ENCODE peak calls at places on chromosomes 2 and 18, in ten cellular contexts. P is activated T-helper 1 cell treated with anti-CD3 and anti-CD28 coated beads, Interleukin-2, amount 50 U/mL, for 16 hours; C is caudate nucleus; B is pancreas; T is GM20000; L is OCI-LY7; Z is T47D; H is H54; Y is GM18507; M is NCI-H1417. G is an unnamed sample.

GRCh38 chr2:240960963-240961876 is 37.2 kb upstream of the SNED1 start:
- DNase-seq in P (no peak), C (no peak), B (no peak), T (no peak), L (no peak), Z (no peak), H (no peak), Y (no peak), M (no peak), G (no peak)

GRCh38 chr18:28961669-28962228 is 784.8 kb upstream of the CDH2 start:
- DNase-seq in P (no peak), C (no peak), B (no peak), T (no peak), L (peak), Z (no peak), H (no peak), Y (no peak), M (peak), G (peak)

GRCh38 chr2:225091336-225091735 is 49.1 kb upstream of the DOCK10 start:
- DNase-seq in P (no peak), C (no peak), B (no peak), T (no peak), L (no peak), Z (no peak), H (peak), Y (no peak), M (no peak), G (no peak)

GRCh38 chr2:86219896-86220295 is 20.6 kb downstream of the MRPL35 start:
- DNase-seq in P (no peak), C (no peak), B (no peak), T (no peak), L (no peak), Z (no peak), H (no peak), Y (no peak), M (no peak), G (no peak)

GRCh38 chr2:54850171-54851122 is 127.0 kb downstream of the EML6 start:
- DNase-seq in P (no peak), C (no peak), B (no peak), T (no peak), L (no peak), Z (no peak), H (no peak), Y (no peak), M (no peak), G (no peak)

GRCh38 chr2:1140389-1141003 is 189.8 kb downstream of the SNTG2 start:
- DNase-seq in P (no peak), C (no peak), B (peak), T (peak), L (peak), Z (peak), H (peak), Y (peak), M (no peak), G (no peak)

GRCh38 chr18:13813271-13813849 is 10.6 kb upstream of the MC5R start:
- DNase-seq in P (peak), C (peak), B (peak), T (peak), L (peak), Z (peak), H (peak), Y (peak), M (peak), G (peak)

GRCh38 chr2:216006164-216006663 is 7.1 kb downstream of the MREG start:
- DNase-seq in P (no peak), C (no peak), B (no peak), T (peak), L (no peak), Z (no peak), H (peak), Y (no peak), M (no peak), G (no peak)

GRCh38 chr2:120109186-120110061 is 96.5 kb downstream of the EPB41L5 start:
- DNase-seq in P (no peak), C (no peak), B (no peak), T (peak), L (peak), Z (peak), H (no peak), Y (no peak), M (peak), G (no peak)

GRCh38 chr2:156736950-156737349 is 300.8 kb downstream of the GPD2 start:
- DNase-seq in P (no peak), C (no peak), B (no peak), T (no peak), L (no peak), Z (no peak), H (no peak), Y (no peak), M (no peak), G (no peak)

GRCh38 chr2:206800501-206801416 is 35.4 kb downstream of the FASTKD2 start:
- DNase-seq in P (peak), C (peak), B (peak), T (peak), L (peak), Z (peak), H (peak), Y (no peak), M (peak), G (peak)

GRCh38 chr2:114919985-114920384 is 477.5 kb downstream of the DPP10 start:
- DNase-seq in P (no peak), C (no peak), B (no peak), T (no peak), L (no peak), Z (no peak), H (no peak), Y (no peak), M (no peak), G (no peak)

GRCh38 chr2:85457877-85458316 is 39.4 kb downstream of the SH2D6 start:
- DNase-seq in P (no peak), C (peak), B (no peak), T (no peak), L (no peak), Z (no peak), H (no peak), Y (no peak), M (no peak), G (no peak)

GRCh38 chr2:199042660-199043379 is 414.9 kb downstream of the SATB2 start:
- DNase-seq in P (no peak), C (no peak), B (no peak), T (no peak), L (no peak), Z (no peak), H (no peak), Y (no peak), M (no peak), G (no peak)

GRCh38 chr18:79129120-79129519 is 59.9 kb downstream of the ATP9B start:
- DNase-seq in P (no peak), C (no peak), B (no peak), T (no peak), L (no peak), Z (no peak), H (no peak), Y (no peak), M (no peak), G (no peak)

GRCh38 chr2:113124984-113125855 is 2.2 kb upstream of the IL1RN start:
- DNase-seq in P (no peak), C (no peak), B (no peak), T (no peak), L (no peak), Z (no peak), H (no peak), Y (no peak), M (no peak), G (no peak)

GRCh38 chr2:180677928-180678327 is 302.5 kb upstream of the UBE2E3 start:
- DNase-seq in P (no peak), C (no peak), B (no peak), T (no peak), L (no peak), Z (no peak), H (no peak), Y (no peak), M (no peak), G (no peak)

GRCh38 chr2:161166538-161167409 is 6.5 kb downstream of the TANK start:
- DNase-seq in P (peak), C (no peak), B (no peak), T (peak), L (no peak), Z (no peak), H (no peak), Y (peak), M (no peak), G (no peak)

GRCh38 chr2:230909841-230910545 is 15.0 kb downstream of the GPR55 start:
- DNase-seq in P (no peak), C (no peak), B (no peak), T (no peak), L (no peak), Z (no peak), H (no peak), Y (no peak), M (no peak), G (no peak)

GRCh38 chr2:64259301-64259700 is 115.1 kb upstream of the PELI1 start:
- DNase-seq in P (no peak), C (no peak), B (no peak), T (no peak), L (no peak), Z (no peak), H (no peak), Y (no peak), M (peak), G (peak)